ENCODE peak calls at places on chromosomes 13 and 19, in seven cellular contexts. Y, J, G, X, I, F and V are unnamed samples.

GRCh38 chr13:47611664-47612288 is 389.3 kb downstream of the SUCLA2 start:
- DNase-seq in Y (no peak), J (peak), G (no peak), X (no peak), I (no peak), F (no peak), V (no peak)

GRCh38 chr13:50451609-50452008 is 391.9 kb downstream of the DLEU7 start:
- DNase-seq in Y (no peak), J (no peak), G (no peak), X (no peak), I (no peak), F (no peak), V (no peak)

GRCh38 chr19:45637890-45638667 is 1.1 kb downstream of the EML2 start:
- DNase-seq in Y (no peak), J (peak), G (no peak), X (no peak), I (no peak), F (no peak), V (no peak)

GRCh38 chr19:46951236-46951986 is 68.2 kb upstream of the NPAS1 start:
- DNase-seq in Y (peak), J (peak), G (peak), X (no peak), I (no peak), F (no peak), V (no peak)

GRCh38 chr13:22828081-22828480 is 352.7 kb upstream of the SGCG start:
- DNase-seq in Y (no peak), J (peak), G (no peak), X (no peak), I (no peak), F (no peak), V (no peak)

GRCh38 chr19:4390862-4391693 is 9.3 kb downstream of the SH3GL1 start:
- DNase-seq in Y (no peak), J (no peak), G (peak), X (no peak), I (no peak), F (no peak), V (no peak)

GRCh38 chr19:7940841-7941240 is 2.6 kb downstream of the TIMM44 start:
- DNase-seq in Y (no peak), J (no peak), G (no peak), X (no peak), I (no peak), F (no peak), V (no peak)

GRCh38 chr19:1235625-1236538 is 1.9 kb downstream of the CBARP start:
- DNase-seq in Y (no peak), J (peak), G (no peak), X (no peak), I (no peak), F (no peak), V (peak)

GRCh38 chr13:50844181-50844875 is 836 bp upstream of the DLEU7 start:
- DNase-seq in Y (no peak), J (no peak), G (no peak), X (no peak), I (no peak), F (no peak), V (no peak)

GRCh38 chr13:106143392-106143791 is 392.1 kb downstream of the EFNB2 start:
- DNase-seq in Y (no peak), J (peak), G (no peak), X (no peak), I (no peak), F (no peak), V (no peak)

DNA sequence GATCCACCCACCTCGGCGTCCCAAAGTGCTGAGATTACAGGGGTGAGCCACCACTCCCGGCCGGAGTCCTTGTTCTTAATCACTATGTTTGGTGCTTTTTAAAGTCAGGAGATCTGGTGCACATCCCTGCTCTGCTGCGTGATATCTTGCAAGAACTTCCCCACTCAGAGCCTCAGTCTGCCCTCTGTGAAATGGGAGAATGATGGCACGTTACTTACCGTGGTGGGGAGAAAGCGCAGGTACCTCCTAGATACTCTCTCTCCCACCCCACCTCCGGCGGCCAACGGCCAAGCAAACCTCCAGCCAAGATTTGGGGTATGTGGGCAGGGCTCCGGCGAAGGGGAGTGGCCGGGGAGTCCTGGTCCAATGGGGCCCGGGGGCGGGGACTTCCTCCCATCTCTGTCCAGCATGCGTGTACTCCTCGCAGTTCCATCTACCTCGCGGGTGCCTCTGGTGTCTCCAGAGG is at the start of gene RYR1:
- DNase-seq in Y (peak), J (no peak), G (no peak), X (no peak), I (peak), F (no peak), V (peak)
- TF ChIP-seq RFX5 in Y (no peak), J (no peak), G (no peak), X (no peak), I (no peak), F (no peak), V (no peak)

GRCh38 chr19:51075998-51076397 is 6.7 kb downstream of the KLK14 start:
- DNase-seq in Y (no peak), J (no peak), G (no peak), X (no peak), I (no peak), F (no peak), V (no peak)

GRCh38 chr19:51066393-51066792 is 1.5 kb upstream of the KLK13 start:
- DNase-seq in Y (no peak), J (no peak), G (no peak), X (no peak), I (no peak), F (no peak), V (no peak)

GRCh38 chr19:51066816-51067215 is 1.9 kb upstream of the KLK13 start:
- DNase-seq in Y (no peak), J (no peak), G (no peak), X (no peak), I (no peak), F (no peak), V (no peak)

GRCh38 chr19:51070334-51070886 is 5.5 kb upstream of the KLK13 start:
- DNase-seq in Y (no peak), J (no peak), G (no peak), X (no peak), I (no peak), F (no peak), V (no peak)

DNA sequence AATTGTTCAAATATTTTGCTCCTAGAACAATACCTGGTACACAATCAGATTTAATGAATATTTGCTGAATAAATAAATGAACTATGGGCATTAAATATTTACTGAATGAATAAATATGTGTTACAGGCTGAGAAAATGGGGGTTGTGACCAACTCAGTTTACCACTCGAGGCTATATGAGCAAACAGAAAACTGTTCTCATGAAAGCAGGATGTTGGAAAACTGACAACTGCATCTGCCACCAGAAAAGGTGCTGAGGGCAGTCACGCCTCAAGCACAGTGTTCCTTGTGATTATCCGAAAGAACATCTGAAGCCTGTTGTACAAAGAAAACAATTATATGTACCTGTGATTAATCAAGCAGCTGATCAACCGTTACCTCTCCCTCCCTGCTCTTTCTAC is 6.1 kb upstream of the KLK13 start:
- DNase-seq in Y (no peak), J (no peak), G (no peak), X (no peak), I (no peak), F (no peak), V (no peak)
- TF ChIP-seq RFX5 in Y (no peak), J (no peak), G (no peak), X (no peak), I (no peak), F (no peak), V (no peak)

DNA sequence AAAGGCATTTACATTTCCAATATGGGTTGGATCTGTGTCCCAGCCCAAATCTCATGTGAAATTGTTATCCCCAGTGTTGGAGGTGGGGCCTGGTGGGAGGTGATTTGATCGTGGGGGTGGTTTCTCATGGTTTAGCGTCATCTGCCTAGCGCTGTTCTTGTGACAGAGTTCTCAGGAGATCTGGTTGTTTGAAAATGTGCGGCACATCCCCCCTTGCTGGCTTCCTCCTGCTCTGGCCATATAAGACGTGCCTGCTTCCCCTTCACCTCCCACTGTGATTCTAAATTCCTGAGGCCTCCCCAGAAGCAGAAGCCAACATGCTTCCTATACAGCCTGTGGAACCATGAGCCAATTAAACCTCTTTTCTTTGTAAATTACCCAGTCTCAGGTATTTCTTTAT is 126.2 kb upstream of the FNDC3A start:
- DNase-seq in Y (no peak), J (no peak), G (no peak), X (no peak), I (no peak), F (no peak), V (no peak)
- TF ChIP-seq RFX5 in Y (no peak), J (no peak), G (no peak), X (no peak), I (no peak), F (no peak), V (no peak)

DNA sequence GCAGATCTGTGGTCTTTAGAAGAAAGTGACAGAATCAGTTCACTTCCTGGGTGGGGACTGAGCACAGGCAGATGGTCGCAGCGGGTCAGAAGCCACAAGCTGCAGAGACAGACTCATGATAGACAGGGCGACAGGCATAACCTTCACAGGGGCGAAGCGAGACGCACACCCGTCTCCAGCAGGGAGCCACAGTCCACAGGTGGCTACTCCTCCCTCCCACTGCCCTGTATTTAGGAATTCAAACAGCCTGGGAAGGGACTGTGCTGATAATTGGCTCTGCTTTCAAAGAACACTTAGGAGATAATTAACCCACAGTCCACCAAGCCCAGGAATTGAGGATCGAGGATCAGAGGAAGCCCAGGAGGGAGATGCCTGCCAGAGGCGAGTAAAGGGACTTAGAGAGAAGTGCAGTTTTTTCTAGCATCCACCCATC is 23.2 kb downstream of the RFX2 start:
- DNase-seq in Y (no peak), J (no peak), G (peak), X (no peak), I (peak), F (peak), V (peak)
- TF ChIP-seq RFX5 in Y (no peak), J (no peak), G (no peak), X (no peak), I (no peak), F (no peak), V (no peak)

GRCh38 chr13:39575641-39576238 is 27.3 kb downstream of the LHFPL6 start:
- DNase-seq in Y (no peak), J (no peak), G (no peak), X (no peak), I (no peak), F (peak), V (no peak)
- TF ChIP-seq RFX5 in Y (no peak), J (no peak), G (no peak), X (no peak), I (no peak), F (no peak), V (no peak)